ENCODE peak calls at places on chromosomes 1 and 21, in nine cellular contexts. W is WERI-Rb-1; A is left ventricle myocardium inferior; N is transverse colon; G is effector memory CD4-positive, alpha-beta T cell; E is PC-9; I is mucosa of descending colon; Z is pancreas; M is tibial nerve. O is an unnamed sample. For H3K36me3, the result is how much of the 10 kb centered on the place peaks cover.

GRCh38 chr1:53346007-53346813 is 18.3 kb upstream of the LRP8 start:
- DNase-seq in W (no peak), A (no peak), N (no peak), G (no peak), E (no peak), I (no peak), Z (no peak), M (no peak), O (no peak)

GRCh38 chr21:37365657-37366487 is 701 bp upstream of the DYRK1A start:
- DNase-seq in W (peak), A (peak), N (peak), G (peak), E (peak), I (peak), Z (peak), M (peak), O (no peak)

GRCh38 chr1:225825078-225825477 is 15.2 kb downstream of the EPHX1 start:
- DNase-seq in W (no peak), A (no peak), N (no peak), G (no peak), E (no peak), I (no peak), Z (peak), M (no peak), O (no peak)

GRCh38 chr1:246497331-246497915 is 9.7 kb downstream of the SMYD3 start:
- DNase-seq in W (no peak), A (no peak), N (no peak), G (no peak), E (peak), I (peak), Z (no peak), M (no peak), O (no peak)

GRCh38 chr21:45818276-45818903 is 163.2 kb upstream of the COL6A1 start:
- DNase-seq in W (no peak), A (no peak), N (no peak), G (no peak), E (peak), I (no peak), Z (no peak), M (no peak), O (no peak)

GRCh38 chr1:227330709-227331108 is 12.4 kb upstream of the CDC42BPA start:
- DNase-seq in W (no peak), A (no peak), N (no peak), G (no peak), E (no peak), I (no peak), Z (no peak), M (no peak), O (no peak)

GRCh38 chr1:233734456-233734855 is 120.5 kb downstream of the KCNK1 start:
- DNase-seq in W (no peak), A (no peak), N (no peak), G (no peak), E (no peak), I (no peak), Z (no peak), M (no peak), O (no peak)

GRCh38 chr1:29465755-29466154 is 229.4 kb downstream of the PTPRU start:
- DNase-seq in W (no peak), A (no peak), N (no peak), G (no peak), E (no peak), I (peak), Z (no peak), M (no peak), O (no peak)

GRCh38 chr1:38068220-38068979 is 21.8 kb upstream of the POU3F1 start:
- DNase-seq in W (no peak), A (no peak), N (no peak), G (no peak), E (no peak), I (no peak), Z (no peak), M (no peak), O (no peak)

GRCh38 chr1:28329395-28330153 is 734 bp downstream of the MED18 start:
- DNase-seq in W (peak), A (no peak), N (peak), G (peak), E (no peak), I (peak), Z (no peak), M (no peak), O (no peak)

DNA sequence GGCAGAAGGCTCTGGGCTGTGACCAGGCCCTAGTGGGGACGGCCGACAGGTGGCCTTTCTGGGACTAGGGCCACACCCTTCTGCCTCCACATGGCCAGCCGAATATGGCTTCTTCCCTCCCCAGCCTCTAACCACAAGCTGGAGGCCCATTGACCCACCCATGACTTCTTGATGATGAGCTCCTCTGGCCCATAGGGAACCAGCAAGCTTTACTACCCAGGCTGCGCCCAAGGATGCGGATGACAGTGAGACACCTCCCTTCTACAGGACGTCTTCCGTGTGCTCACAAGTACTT is 41.0 kb downstream of the LDLRAD2 start:
- DNase-seq in W (no peak), A (no peak), N (no peak), G (no peak), E (no peak), I (no peak), Z (no peak), M (no peak), O (no peak)
- H3K36me3 ChIP-seq in W (under half), A (half or more), N (half or more), G (under half), E (under half), I (under half), Z (under half), M (under half), O (half or more)

GRCh38 chr1:1804301-1804700 is 26.0 kb upstream of the NADK start:
- DNase-seq in W (no peak), A (no peak), N (no peak), G (no peak), E (no peak), I (no peak), Z (no peak), M (no peak), O (no peak)
- H3K36me3 ChIP-seq in W (half or more), A (half or more), N (under half), G (half or more), E (under half), I (under half), Z (under half), M (under half), O (under half)

DNA sequence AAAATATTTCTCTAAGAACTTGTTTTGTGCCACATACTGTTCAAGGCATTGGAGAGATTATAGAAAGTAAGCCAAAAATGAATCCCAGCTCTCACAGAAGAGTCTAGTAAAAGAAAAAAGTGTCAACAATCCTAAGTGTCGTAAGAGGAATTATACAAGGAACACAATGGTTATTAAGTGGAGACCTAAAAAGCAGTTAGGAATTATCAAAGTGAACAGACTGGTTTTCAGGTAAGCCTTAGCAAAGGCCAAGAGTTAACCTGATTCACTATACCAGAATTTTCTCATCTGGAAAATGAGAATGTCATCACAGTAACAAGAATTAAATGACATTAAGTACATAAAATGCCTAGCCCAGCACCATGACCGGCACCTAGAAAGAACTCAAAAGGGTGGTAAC is 15.6 kb downstream of the SERBP1 start:
- DNase-seq in W (no peak), A (no peak), N (no peak), G (no peak), E (no peak), I (no peak), Z (no peak), M (no peak), O (no peak)
- H3K36me3 ChIP-seq in W (half or more), A (half or more), N (half or more), G (half or more), E (half or more), I (under half), Z (under half), M (under half), O (under half)

DNA sequence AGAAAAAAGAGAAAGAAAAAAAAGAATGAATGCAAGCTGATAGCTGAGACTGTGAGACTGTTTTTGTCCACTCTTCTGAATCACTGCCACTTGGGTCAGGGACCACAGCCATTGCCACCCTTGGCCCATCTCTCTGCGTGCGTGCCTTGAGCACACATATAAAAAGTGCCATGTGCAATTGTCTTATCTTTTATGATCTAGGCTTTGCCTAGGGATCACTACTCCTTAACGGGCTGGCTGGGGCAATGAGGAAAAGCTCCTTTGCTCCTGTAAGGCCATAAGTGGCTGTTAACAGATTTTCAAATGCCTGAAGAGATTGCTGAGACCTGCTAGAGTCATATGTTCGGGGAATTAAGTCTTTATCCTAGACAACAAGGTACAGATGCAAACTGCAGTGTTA is 8.2 kb downstream of the SPATA46 start:
- DNase-seq in W (peak), A (no peak), N (peak), G (no peak), E (no peak), I (peak), Z (no peak), M (no peak), O (no peak)
- H3K36me3 ChIP-seq in W (under half), A (under half), N (under half), G (under half), E (under half), I (under half), Z (under half), M (under half), O (under half)

GRCh38 chr1:160325252-160325651 is 17.8 kb downstream of the COPA start:
- DNase-seq in W (no peak), A (no peak), N (no peak), G (no peak), E (no peak), I (no peak), Z (no peak), M (no peak), O (no peak)

GRCh38 chr1:160330119-160330518 is 12.9 kb downstream of the COPA start:
- DNase-seq in W (no peak), A (no peak), N (no peak), G (no peak), E (no peak), I (no peak), Z (no peak), M (no peak), O (no peak)

GRCh38 chr1:160328171-160328570 is 14.9 kb downstream of the COPA start:
- DNase-seq in W (no peak), A (no peak), N (no peak), G (no peak), E (no peak), I (no peak), Z (no peak), M (no peak), O (no peak)

GRCh38 chr1:160322831-160323230 is 20.2 kb downstream of the COPA start:
- DNase-seq in W (no peak), A (no peak), N (no peak), G (no peak), E (no peak), I (no peak), Z (no peak), M (no peak), O (no peak)

GRCh38 chr1:160326393-160326792 is 16.7 kb downstream of the COPA start:
- DNase-seq in W (no peak), A (no peak), N (no peak), G (no peak), E (no peak), I (no peak), Z (no peak), M (no peak), O (no peak)
- H3K36me3 ChIP-seq in W (half or more), A (half or more), N (half or more), G (half or more), E (under half), I (under half), Z (under half), M (under half), O (under half)

O was measured in iPS DF 6.9.